ENCODE peak calls at places on chromosomes 7 and 10, in five cellular contexts. Q is neural crest cell; F is HepG2; E is activated CD4-positive, alpha-beta T cell treated with anti-CD3 and anti-CD28 coated beads, Interleukin-2, amount 50 U/mL, for 48 hours; V is A172. B is an unnamed sample.

GRCh38 chr10:100008142-100008522 is 1.6 kb downstream of the DNMBP start:
- DNase-seq in F (no peak), V (peak; percentile 33), E (no peak), Q (no peak), B (no peak)

GRCh38 chr7:101094791-101095375 is 9.6 kb downstream of the TRIM56 start:
- DNase-seq in F (peak; percentile 58), E (peak; percentile 60), Q (peak; percentile 51), V (peak; percentile 80), B (peak; percentile 38)

GRCh38 chr10:120931423-120931822 is 80.3 kb downstream of the WDR11 start:
- DNase-seq in E (no peak), F (no peak), V (no peak), Q (no peak), B (no peak)

GRCh38 chr10:7932301-7933036 is 114.2 kb downstream of the TAF3 start:
- DNase-seq in E (no peak), F (peak; percentile 98), Q (no peak), V (no peak), B (no peak)

GRCh38 chr10:84331091-84331490 is 2.7 kb downstream of the CCSER2 start:
- DNase-seq in E (no peak), Q (no peak), F (no peak), V (no peak), B (no peak)

GRCh38 chr10:66983482-66983818 is 57.6 kb downstream of the LRRTM3 start:
- DNase-seq in E (no peak), F (no peak), Q (no peak), V (no peak), B (no peak)

GRCh38 chr7:16397497-16398210 is 23.7 kb downstream of the CRPPA start:
- DNase-seq in E (no peak), Q (no peak), V (no peak), F (no peak), B (no peak)

GRCh38 chr7:51591223-51591622 is 274.6 kb upstream of the COBL start:
- DNase-seq in Q (no peak), E (no peak), V (no peak), F (peak; percentile 62), B (no peak)

GRCh38 chr10:58177362-58177947 is 90.2 kb downstream of the IPMK start:
- DNase-seq in Q (no peak), V (peak; percentile 57), E (no peak), F (peak; percentile 15), B (peak; percentile 37)

GRCh38 chr10:13441476-13441875 is 87.3 kb downstream of the BEND7 start:
- DNase-seq in Q (no peak), E (no peak), V (peak; percentile 23), F (no peak), B (no peak)

GRCh38 chr10:102997998-102998397 is 79.9 kb downstream of the CNNM2 start:
- DNase-seq in F (peak; percentile 65), Q (no peak), V (no peak), E (no peak), B (no peak)

GRCh38 chr10:22590115-22590514 is 124.3 kb downstream of the PIP4K2A start:
- DNase-seq in V (no peak), E (no peak), F (no peak), Q (no peak), B (no peak)

GRCh38 chr10:47363781-47364180 is 15.6 kb downstream of the RBP3 start:
- DNase-seq in E (no peak), F (no peak), V (no peak), Q (no peak), B (no peak)

GRCh38 chr10:78247821-78248220 is 214.2 kb downstream of the RPS24 start:
- DNase-seq in Q (no peak), V (no peak), E (no peak), F (no peak), B (no peak)

GRCh38 chr10:72170263-72170662 is 45.5 kb upstream of the ANAPC16 start:
- DNase-seq in F (peak; percentile 13), E (no peak), V (peak; percentile 76), Q (no peak), B (no peak)

GRCh38 chr7:24255139-24255538 is 28.9 kb upstream of the NPY start:
- DNase-seq in Q (no peak), E (peak; percentile 21), V (no peak), F (no peak), B (no peak)

GRCh38 chr10:107589081-107589480 is 424.6 kb upstream of the SORCS1 start:
- DNase-seq in V (peak; percentile 27), E (no peak), Q (no peak), F (no peak), B (no peak)

GRCh38 chr7:10579561-10579960 is 394.1 kb upstream of the PHF14 start:
- DNase-seq in Q (no peak), V (no peak), F (no peak), E (no peak), B (peak; percentile 30)

B was measured in H4.